ENCODE peak calls at places on chromosomes 7 and 10, in six cellular contexts. O, E, X, T, Q and B are unnamed samples.

GRCh38 chr10:122911889-122912484 is 1.6 kb downstream of the FAM24A start:
- DNase-seq in O (peak), E (peak), X (peak), T (peak), Q (peak), B (peak)

GRCh38 chr10:121374121-121374520 is 224.1 kb downstream of the FGFR2 start:
- DNase-seq in O (no peak), E (no peak), X (no peak), T (peak), Q (no peak), B (no peak)

GRCh38 chr7:42744746-42745145 is 167.1 kb downstream of the C7orf25 start:
- DNase-seq in O (no peak), E (no peak), X (no peak), T (no peak), Q (no peak), B (no peak)

GRCh38 chr10:21265622-21266021 is 259.9 kb downstream of the SKIDA1 start:
- DNase-seq in O (no peak), E (no peak), X (no peak), T (no peak), Q (no peak), B (no peak)

GRCh38 chr7:45975367-45975766 is 54.3 kb upstream of the IGFBP3 start:
- DNase-seq in O (no peak), E (no peak), X (no peak), T (no peak), Q (no peak), B (no peak)

GRCh38 chr7:155731375-155731774 is 80.9 kb downstream of the SHH start:
- DNase-seq in O (no peak), E (no peak), X (no peak), T (no peak), Q (no peak), B (no peak)

GRCh38 chr7:7178081-7178480 is 4.3 kb upstream of the C1GALT1 start:
- DNase-seq in O (no peak), E (no peak), X (no peak), T (no peak), Q (no peak), B (no peak)

GRCh38 chr7:123633553-123633952 is 22.1 kb upstream of the LMOD2 start:
- DNase-seq in O (no peak), E (no peak), X (no peak), T (no peak), Q (peak), B (no peak)

GRCh38 chr7:100174582-100174981 is 2.6 kb downstream of the GPC2 start:
- DNase-seq in O (no peak), E (no peak), X (no peak), T (no peak), Q (no peak), B (no peak)

GRCh38 chr7:114412548-114412947 is 2.1 kb upstream of the FOXP2 start:
- DNase-seq in O (no peak), E (no peak), X (no peak), T (no peak), Q (no peak), B (no peak)

GRCh38 chr7:130207642-130208041 is at the start of gene SSMEM1:
- DNase-seq in O (no peak), E (no peak), X (no peak), T (no peak), Q (peak), B (no peak)

GRCh38 chr10:116767235-116767634 is 24.9 kb upstream of the HSPA12A start:
- DNase-seq in O (peak), E (no peak), X (no peak), T (peak), Q (no peak), B (no peak)

GRCh38 chr7:116862234-116863167 is at the start of gene CAPZA2:
- DNase-seq in O (peak), E (peak), X (peak), T (peak), Q (peak), B (peak)

GRCh38 chr7:150382123-150382843 is 3.2 kb downstream of the ZNF775 start:
- DNase-seq in O (peak), E (no peak), X (no peak), T (peak), Q (no peak), B (no peak)

GRCh38 chr7:45999541-45999940 is 78.5 kb upstream of the IGFBP3 start:
- DNase-seq in O (no peak), E (no peak), X (no peak), T (no peak), Q (no peak), B (no peak)

GRCh38 chr7:50610521-50611277 is 45.5 kb upstream of the DDC start:
- DNase-seq in O (no peak), E (peak), X (no peak), T (peak), Q (no peak), B (peak)

GRCh38 chr7:159092701-159093121 is 52.0 kb downstream of the VIPR2 start:
- DNase-seq in O (no peak), E (no peak), X (no peak), T (no peak), Q (no peak), B (no peak)